ENCODE peak calls at places on chromosomes 4 and X, in four cellular contexts. One of them, this sample, is unnamed.

GRCh38 chrX:65508851-65509250 is 25.7 kb downstream of the LAS1L start:
- DNase-seq in mesendoderm: peak
- DNase-seq in H1: no peak
- DNase-seq in IMR-90: no peak
- DNase-seq in this sample: no peak

GRCh38 chrX:65072590-65072989 is 96.3 kb upstream of the ZC4H2 start:
- DNase-seq in mesendoderm: no peak
- DNase-seq in IMR-90: no peak
- DNase-seq in H1: no peak
- DNase-seq in this sample: no peak

GRCh38 chr4:5812506-5813229 is 80.2 kb downstream of the CRMP1 start:
- DNase-seq in IMR-90: peak
- DNase-seq in H1: no peak
- DNase-seq in mesendoderm: peak
- DNase-seq in this sample: no peak

GRCh38 chrX:9794495-9794894 is 8.3 kb downstream of the SHROOM2 start:
- DNase-seq in mesendoderm: no peak
- DNase-seq in H1: no peak
- DNase-seq in IMR-90: no peak
- DNase-seq in this sample: no peak

GRCh38 chrX:39605866-39606265 is 491.9 kb downstream of the BCOR start:
- DNase-seq in IMR-90: no peak
- DNase-seq in mesendoderm: no peak
- DNase-seq in H1: no peak
- DNase-seq in this sample: no peak

GRCh38 chrX:40632199-40632598 is 9.0 kb downstream of the MPC1L start:
- DNase-seq in mesendoderm: no peak
- DNase-seq in H1: no peak
- DNase-seq in IMR-90: no peak
- DNase-seq in this sample: no peak

GRCh38 chr4:46698891-46699290 is 210.2 kb downstream of the COX7B2 start:
- DNase-seq in IMR-90: no peak
- DNase-seq in mesendoderm: no peak
- DNase-seq in H1: no peak
- DNase-seq in this sample: no peak

GRCh38 chr4:84673475-84674230 is 90.7 kb downstream of the CDS1 start:
- DNase-seq in H1: no peak
- DNase-seq in mesendoderm: no peak
- DNase-seq in IMR-90: peak
- DNase-seq in this sample: no peak

GRCh38 chrX:17413228-17413627 is 38.2 kb downstream of the NHS start:
- DNase-seq in mesendoderm: no peak
- DNase-seq in H1: no peak
- DNase-seq in IMR-90: peak
- DNase-seq in this sample: no peak

GRCh38 chrX:134396174-134396573 is 63.8 kb upstream of the HPRT1 start:
- DNase-seq in H1: no peak
- DNase-seq in mesendoderm: no peak
- DNase-seq in IMR-90: peak
- DNase-seq in this sample: no peak

GRCh38 chr4:173231916-173232315 is 63.3 kb downstream of the GALNT7 start:
- DNase-seq in mesendoderm: no peak
- DNase-seq in IMR-90: peak
- DNase-seq in H1: no peak
- DNase-seq in this sample: no peak

GRCh38 chr4:176791591-176792347 is 953 bp downstream of the VEGFC start:
- DNase-seq in IMR-90: peak
- DNase-seq in H1: no peak
- DNase-seq in mesendoderm: peak
- DNase-seq in this sample: peak

GRCh38 chrX:107448625-107449468 is 605 bp upstream of the FRMPD3 start:
- DNase-seq in H1: no peak
- DNase-seq in mesendoderm: peak
- DNase-seq in IMR-90: no peak
- DNase-seq in this sample: peak

GRCh38 chr4:41545238-41545637 is 7.3 kb downstream of the LIMCH1 start:
- DNase-seq in IMR-90: no peak
- DNase-seq in mesendoderm: no peak
- DNase-seq in H1: no peak
- DNase-seq in this sample: no peak

GRCh38 chr4:41546638-41547037 is 8.7 kb downstream of the LIMCH1 start:
- DNase-seq in H1: no peak
- DNase-seq in IMR-90: no peak
- DNase-seq in mesendoderm: peak
- DNase-seq in this sample: no peak

GRCh38 chr4:41548305-41548704 is 10.3 kb downstream of the LIMCH1 start:
- DNase-seq in H1: no peak
- DNase-seq in IMR-90: no peak
- DNase-seq in mesendoderm: no peak
- DNase-seq in this sample: no peak

GRCh38 chr4:41549469-41549868 is 11.5 kb downstream of the LIMCH1 start:
- DNase-seq in IMR-90: no peak
- DNase-seq in mesendoderm: no peak
- DNase-seq in H1: no peak
- DNase-seq in this sample: no peak

DNA sequence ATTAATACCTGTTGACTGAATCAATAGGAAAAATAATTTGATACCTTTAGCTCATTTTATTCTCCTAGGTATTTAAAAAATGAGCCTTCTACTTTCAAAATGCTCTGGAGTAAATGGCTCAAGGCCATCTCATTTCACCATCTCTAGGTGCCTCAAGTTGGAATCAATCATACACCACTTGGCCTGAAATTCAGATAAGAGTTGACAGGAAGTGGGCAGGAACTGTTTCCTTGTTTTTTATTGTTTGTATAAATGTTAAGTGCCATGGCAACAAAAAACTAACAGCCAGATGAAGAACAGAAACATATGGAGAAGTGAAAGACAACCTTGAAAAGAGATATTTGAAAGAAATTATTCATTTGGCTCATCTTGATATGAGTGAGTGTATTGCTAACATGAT is 12.4 kb downstream of the LIMCH1 start:
- DNase-seq in IMR-90: no peak
- DNase-seq in mesendoderm: no peak
- DNase-seq in H1: no peak
- DNase-seq in this sample: no peak
- H3K56ac ChIP-seq in IMR-90: no peak
- H3K56ac ChIP-seq in mesendoderm: no peak
- H3K56ac ChIP-seq in H1: no peak
- H3K56ac ChIP-seq in this sample: no peak

GRCh38 chrX:71365876-71366673 is at the start of gene TAF1:
- DNase-seq in mesendoderm: peak
- DNase-seq in IMR-90: peak
- DNase-seq in H1: peak
- DNase-seq in this sample: peak
- H3K56ac ChIP-seq in mesendoderm: peak
- H3K56ac ChIP-seq in IMR-90: peak
- H3K56ac ChIP-seq in H1: peak
- H3K56ac ChIP-seq in this sample: no peak

GRCh38 chr4:2501034-2501594 is 32.2 kb downstream of the RNF4 start:
- DNase-seq in IMR-90: no peak
- DNase-seq in H1: no peak
- DNase-seq in mesendoderm: no peak
- DNase-seq in this sample: no peak

GRCh38 chr4:2497931-2498330 is 29.0 kb downstream of the RNF4 start:
- DNase-seq in IMR-90: no peak
- DNase-seq in H1: no peak
- DNase-seq in mesendoderm: no peak
- DNase-seq in this sample: no peak

GRCh38 chr4:2494992-2495391 is 26.1 kb downstream of the RNF4 start:
- DNase-seq in IMR-90: no peak
- DNase-seq in H1: no peak
- DNase-seq in mesendoderm: no peak
- DNase-seq in this sample: no peak

GRCh38 chr4:2500547-2500946 is 31.6 kb downstream of the RNF4 start:
- DNase-seq in H1: no peak
- DNase-seq in IMR-90: peak
- DNase-seq in mesendoderm: no peak
- DNase-seq in this sample: no peak

DNA sequence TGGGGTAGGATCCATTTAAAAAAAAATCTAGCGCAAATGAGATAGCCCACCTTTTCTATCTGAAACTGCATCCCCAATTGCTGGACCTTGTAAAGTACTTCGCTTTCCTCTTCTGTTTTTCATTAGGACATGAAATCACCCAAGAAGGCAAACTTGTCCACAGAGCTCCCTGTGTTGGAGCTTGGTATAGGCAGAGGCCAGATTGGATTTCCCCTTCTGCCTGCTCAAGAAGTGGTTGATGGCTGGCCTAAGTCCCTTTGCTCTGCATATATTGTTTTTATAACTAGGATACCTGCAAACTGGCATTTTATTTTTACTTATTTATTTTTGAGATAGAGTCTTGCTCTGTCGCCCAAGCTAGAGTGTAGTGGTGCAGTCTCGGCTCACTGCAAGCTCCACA is 28.4 kb downstream of the RNF4 start:
- DNase-seq in IMR-90: no peak
- DNase-seq in H1: no peak
- DNase-seq in mesendoderm: no peak
- DNase-seq in this sample: no peak
- H3K56ac ChIP-seq in IMR-90: no peak
- H3K56ac ChIP-seq in H1: no peak
- H3K56ac ChIP-seq in mesendoderm: no peak
- H3K56ac ChIP-seq in this sample: no peak

DNA sequence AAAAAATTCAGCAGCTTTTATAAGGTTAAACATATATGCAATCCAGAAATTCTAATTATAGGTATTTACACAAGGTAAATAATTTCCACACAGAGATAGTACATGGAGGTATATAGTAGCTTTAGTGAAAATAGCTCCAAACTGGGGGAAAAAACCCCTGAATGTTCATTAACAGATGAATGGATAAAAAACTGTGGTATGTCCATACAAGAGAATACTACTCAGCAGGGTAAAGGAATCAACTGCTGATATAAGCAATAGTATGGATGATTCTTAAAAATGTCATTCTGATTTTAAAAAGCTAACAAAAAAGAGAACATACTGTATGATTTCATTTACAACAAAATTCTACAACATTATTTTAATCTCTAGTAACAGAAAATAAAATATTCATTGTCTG is 37.2 kb upstream of the FRMD7 start:
- DNase-seq in H1: no peak
- DNase-seq in IMR-90: no peak
- DNase-seq in mesendoderm: no peak
- DNase-seq in this sample: no peak
- H3K56ac ChIP-seq in H1: no peak
- H3K56ac ChIP-seq in IMR-90: no peak
- H3K56ac ChIP-seq in mesendoderm: no peak
- H3K56ac ChIP-seq in this sample: no peak